ENCODE peak calls at places on chromosome 21, in six cellular contexts. Y is A549, X is HepG2, M is transverse colon, U is H1, F is tibial nerve. Z is an unnamed sample.

GRCh38 chr21:17051054-17051453 is 461.8 kb upstream of the CXADR start:
- DNase-seq in M (no peak), F (no peak), Y (no peak), X (no peak), U (no peak), Z (no peak)

GRCh38 chr21:23694396-23694795 is 1912.9 kb downstream of the MRPL39 start:
- DNase-seq in F (no peak), M (no peak), U (no peak), X (no peak), Y (no peak), Z (no peak)

GRCh38 chr21:44653123-44653522 is 1.3 kb downstream of the KRTAP12-4 start:
- DNase-seq in U (no peak), X (no peak), Y (no peak), M (no peak), F (no peak), Z (no peak)

GRCh38 chr21:45252448-45252925 is 35.2 kb downstream of the POFUT2 start:
- DNase-seq in U (no peak), F (no peak), X (no peak), M (no peak), Y (no peak), Z (no peak)

GRCh38 chr21:46425566-46425965 is 33.1 kb upstream of the DIP2A start:
- DNase-seq in U (no peak), Y (no peak), X (no peak), M (no peak), F (no peak), Z (no peak)

GRCh38 chr21:45998276-45998701 is 16.7 kb downstream of the COL6A1 start:
- DNase-seq in U (no peak), Y (no peak), X (no peak), M (no peak), F (no peak), Z (no peak)

GRCh38 chr21:44598031-44598430 is 2.4 kb upstream of the KRTAP10-7 start:
- DNase-seq in Y (no peak), M (no peak), U (peak; percentile 47), F (no peak), X (no peak), Z (no peak)

GRCh38 chr21:46518983-46519583 is 60.4 kb downstream of the DIP2A start:
- DNase-seq in Y (no peak), M (no peak), F (no peak), X (no peak), U (no peak), Z (no peak)

GRCh38 chr21:35323947-35324346 is 274.8 kb upstream of the RUNX1 start:
- DNase-seq in F (no peak), M (peak; percentile 55), Y (no peak), X (no peak), U (no peak), Z (peak; percentile 50)

GRCh38 chr21:38234395-38235142 is 22.2 kb upstream of the KCNJ15 start:
- DNase-seq in X (no peak), Y (no peak), M (peak; percentile 47), U (no peak), F (no peak), Z (no peak)

GRCh38 chr21:45111703-45112102 is 37.3 kb downstream of the ADARB1 start:
- DNase-seq in U (no peak), F (no peak), Y (no peak), X (no peak), M (no peak), Z (no peak)

GRCh38 chr21:28298251-28298672 is 694.4 kb downstream of the LTN1 start:
- DNase-seq in Y (no peak), U (no peak), M (no peak), F (no peak), X (no peak), Z (no peak)

GRCh38 chr21:45550552-45551210 is 8.4 kb upstream of the SLC19A1 start:
- DNase-seq in M (peak; percentile 54), F (no peak), X (no peak), U (no peak), Y (no peak), Z (peak; percentile 21)

GRCh38 chr21:45472445-45473365 is 67.7 kb downstream of the COL18A1 start:
- DNase-seq in F (no peak), M (no peak), X (peak; percentile 37), Y (no peak), U (no peak), Z (no peak)

GRCh38 chr21:35046223-35046690 is 2.8 kb downstream of the RUNX1 start:
- DNase-seq in F (no peak), Y (no peak), M (no peak), U (no peak), X (no peak), Z (no peak)

GRCh38 chr21:40841524-40842196 is 5.3 kb downstream of the DSCAM start:
- DNase-seq in Y (peak; percentile 3), M (no peak), X (peak; percentile 6), U (peak; percentile 75), F (peak; percentile 12), Z (no peak)

GRCh38 chr21:29309703-29310102 is 11.0 kb downstream of the BACH1 start:
- DNase-seq in X (no peak), M (no peak), U (no peak), Y (no peak), F (no peak), Z (no peak)

GRCh38 chr21:45114072-45114471 is 39.7 kb downstream of the ADARB1 start:
- DNase-seq in M (no peak), F (no peak), X (no peak), U (no peak), Y (no peak), Z (no peak)

GRCh38 chr21:45448283-45448809 is 43.4 kb downstream of the COL18A1 start:
- DNase-seq in U (no peak), M (no peak), Y (no peak), F (no peak), X (no peak), Z (no peak)

GRCh38 chr21:20971296-20971921 is 26.8 kb upstream of the NCAM2 start:
- DNase-seq in X (peak; percentile 18), F (peak; percentile 58), Y (no peak), U (no peak), M (peak; percentile 23), Z (peak; percentile 20)

GRCh38 chr21:46063227-46063626 is 34.7 kb upstream of the COL6A2 start:
- DNase-seq in U (peak; percentile 19), F (no peak), M (no peak), Y (no peak), X (no peak), Z (no peak)

GRCh38 chr21:15508554-15508953 is 221.2 kb upstream of the USP25 start:
- DNase-seq in U (no peak), F (no peak), Y (no peak), X (no peak), M (no peak), Z (no peak)

GRCh38 chr21:37874481-37874880 is 41.8 kb downstream of the KCNJ6 start:
- DNase-seq in Y (no peak), U (no peak), X (no peak), F (no peak), M (no peak), Z (no peak)

GRCh38 chr21:46211786-46212720 is 16.5 kb downstream of the LSS start:
- DNase-seq in M (no peak), U (no peak), F (no peak), Y (no peak), X (no peak), Z (no peak)

GRCh38 chr21:30072496-30072895 is 94.1 kb downstream of the CLDN17 start:
- DNase-seq in F (no peak), Y (no peak), U (no peak), X (no peak), M (peak; percentile 46), Z (no peak)

GRCh38 chr21:45607021-45607921 is 36.3 kb upstream of the PCBP3 start:
- DNase-seq in F (no peak), X (no peak), Y (no peak), U (no peak), M (no peak), Z (no peak)

GRCh38 chr21:45322960-45323461 is 35.3 kb upstream of the POFUT2 start:
- DNase-seq in U (no peak), Y (peak; percentile 69), X (no peak), M (no peak), F (no peak), Z (peak; percentile 72)

GRCh38 chr21:28091500-28091899 is 901.2 kb downstream of the LTN1 start:
- DNase-seq in Y (no peak), M (no peak), U (no peak), X (no peak), F (no peak), Z (no peak)

GRCh38 chr21:38804617-38805281 is 980 bp upstream of the ETS2 start:
- DNase-seq in X (no peak), Y (no peak), F (peak; percentile 50), M (peak; percentile 86), U (peak; percentile 76), Z (peak; percentile 85)

GRCh38 chr21:27674037-27674436 is 707.1 kb upstream of the ADAMTS5 start:
- DNase-seq in F (no peak), U (no peak), M (no peak), Y (no peak), X (no peak), Z (no peak)

GRCh38 chr21:19458295-19458694 is 1054.7 kb upstream of the TMPRSS15 start:
- DNase-seq in M (no peak), U (no peak), F (no peak), X (no peak), Y (no peak), Z (no peak)

GRCh38 chr21:34021726-34022125 is 51.7 kb upstream of the MRPS6 start:
- DNase-seq in F (no peak), U (no peak), Y (no peak), X (no peak), M (no peak), Z (no peak)

GRCh38 chr21:34019402-34019801 is 54.0 kb upstream of the MRPS6 start:
- DNase-seq in Y (no peak), X (no peak), M (no peak), U (no peak), F (no peak), Z (no peak)

GRCh38 chr21:34020934-34021553 is 52.3 kb upstream of the MRPS6 start:
- DNase-seq in X (no peak), U (no peak), Y (no peak), M (no peak), F (no peak), Z (no peak)

GRCh38 chr21:34018910-34019309 is 54.5 kb upstream of the MRPS6 start:
- DNase-seq in M (no peak), F (no peak), X (no peak), U (no peak), Y (no peak), Z (no peak)

GRCh38 chr21:34020005-34020847 is 53.2 kb upstream of the MRPS6 start:
- DNase-seq in F (no peak), Y (no peak), U (no peak), X (peak; percentile 19), M (no peak), Z (no peak)
- TF ChIP-seq CTCF in F (no peak), Y (no peak), U (no peak), X (no peak), M (no peak), Z (no peak)

GRCh38 chr21:36347962-36348328 is 27.9 kb downstream of the MORC3 start:
- DNase-seq in M (no peak), X (no peak), U (no peak), Y (no peak), F (no peak), Z (no peak)
- TF ChIP-seq EP300 in M (no peak), X (no peak), U (no peak), Y (no peak), F (no peak), Z (no peak)

GRCh38 chr21:41852929-41853320 is 26.2 kb downstream of the PRDM15 start:
- DNase-seq in U (no peak), Y (no peak), M (no peak), F (no peak), X (no peak), Z (no peak)
- H3K4me1 ChIP-seq in U (no peaks in the 10 kb centered on the region), Y (peaks cover 9% of the 10 kb centered on the region), M (no peaks in the 10 kb centered on the region), F (no peaks in the 10 kb centered on the region), X (no peaks in the 10 kb centered on the region), Z (no peaks in the 10 kb centered on the region)

GRCh38 chr21:25557170-25557569 is 50.1 kb downstream of the MRPL39 start:
- DNase-seq in M (no peak), X (peak; percentile 26), U (no peak), F (no peak), Y (no peak), Z (no peak)
- TF ChIP-seq CTCF in M (no peak), X (no peak), U (no peak), F (no peak), Y (no peak), Z (no peak)

Z was measured in ovary.